ENCODE peak calls at places on chromosomes 5 and 9, in nine cellular contexts. One of them, this sample, is unnamed.

GRCh38 chr9:116868212-116868611 is 181.1 kb downstream of the TRIM32 start:
- DNase-seq in activated CD8-positive, alpha-beta memory T cell treated with anti-CD3 and anti-CD28 coated beads for 4 hours: no peak
- DNase-seq in adrenal gland: no peak
- DNase-seq in T47D: no peak
- DNase-seq in EH: no peak
- DNase-seq in activated T-cell treated with anti-CD3 and anti-CD28 coated beads, Interleukin-2, amount 50 U/mL, for 48 hours: no peak
- DNase-seq in skeletal muscle cell: no peak
- DNase-seq in HEK293T: no peak
- DNase-seq in mucosa of gallbladder: peak
- DNase-seq in this sample: no peak

GRCh38 chr5:180424094-180424493 is 70.1 kb upstream of the CNOT6 start:
- DNase-seq in activated CD8-positive, alpha-beta memory T cell treated with anti-CD3 and anti-CD28 coated beads for 4 hours: no peak
- DNase-seq in adrenal gland: no peak
- DNase-seq in T47D: no peak
- DNase-seq in EH: no peak
- DNase-seq in activated T-cell treated with anti-CD3 and anti-CD28 coated beads, Interleukin-2, amount 50 U/mL, for 48 hours: no peak
- DNase-seq in skeletal muscle cell: no peak
- DNase-seq in HEK293T: no peak
- DNase-seq in mucosa of gallbladder: no peak
- DNase-seq in this sample: no peak

GRCh38 chr5:124888050-124888506 is 141.6 kb upstream of the ZNF608 start:
- DNase-seq in activated CD8-positive, alpha-beta memory T cell treated with anti-CD3 and anti-CD28 coated beads for 4 hours: no peak
- DNase-seq in adrenal gland: no peak
- DNase-seq in T47D: no peak
- DNase-seq in EH: no peak
- DNase-seq in activated T-cell treated with anti-CD3 and anti-CD28 coated beads, Interleukin-2, amount 50 U/mL, for 48 hours: no peak
- DNase-seq in skeletal muscle cell: no peak
- DNase-seq in HEK293T: peak
- DNase-seq in mucosa of gallbladder: no peak
- DNase-seq in this sample: no peak

GRCh38 chr5:135565691-135566421 is 12.9 kb downstream of the CXCL14 start:
- DNase-seq in activated CD8-positive, alpha-beta memory T cell treated with anti-CD3 and anti-CD28 coated beads for 4 hours: peak
- DNase-seq in adrenal gland: peak
- DNase-seq in T47D: peak
- DNase-seq in EH: peak
- DNase-seq in activated T-cell treated with anti-CD3 and anti-CD28 coated beads, Interleukin-2, amount 50 U/mL, for 48 hours: peak
- DNase-seq in skeletal muscle cell: no peak
- DNase-seq in HEK293T: peak
- DNase-seq in mucosa of gallbladder: peak
- DNase-seq in this sample: peak

GRCh38 chr9:120040896-120041295 is 539.1 kb downstream of the CDK5RAP2 start:
- DNase-seq in activated CD8-positive, alpha-beta memory T cell treated with anti-CD3 and anti-CD28 coated beads for 4 hours: no peak
- DNase-seq in adrenal gland: no peak
- DNase-seq in T47D: no peak
- DNase-seq in EH: no peak
- DNase-seq in activated T-cell treated with anti-CD3 and anti-CD28 coated beads, Interleukin-2, amount 50 U/mL, for 48 hours: no peak
- DNase-seq in skeletal muscle cell: no peak
- DNase-seq in HEK293T: no peak
- DNase-seq in mucosa of gallbladder: no peak
- DNase-seq in this sample: no peak

GRCh38 chr5:95822408-95823240 is at the start of gene GLRX:
- DNase-seq in activated CD8-positive, alpha-beta memory T cell treated with anti-CD3 and anti-CD28 coated beads for 4 hours: no peak
- DNase-seq in adrenal gland: peak
- DNase-seq in T47D: peak
- DNase-seq in EH: peak
- DNase-seq in activated T-cell treated with anti-CD3 and anti-CD28 coated beads, Interleukin-2, amount 50 U/mL, for 48 hours: peak
- DNase-seq in skeletal muscle cell: peak
- DNase-seq in HEK293T: peak
- DNase-seq in mucosa of gallbladder: peak
- DNase-seq in this sample: peak

GRCh38 chr9:128503870-128504269 is 649 bp upstream of the GLE1 start:
- DNase-seq in activated CD8-positive, alpha-beta memory T cell treated with anti-CD3 and anti-CD28 coated beads for 4 hours: no peak
- DNase-seq in adrenal gland: peak
- DNase-seq in T47D: no peak
- DNase-seq in EH: peak
- DNase-seq in activated T-cell treated with anti-CD3 and anti-CD28 coated beads, Interleukin-2, amount 50 U/mL, for 48 hours: no peak
- DNase-seq in skeletal muscle cell: no peak
- DNase-seq in HEK293T: no peak
- DNase-seq in mucosa of gallbladder: no peak
- DNase-seq in this sample: no peak

GRCh38 chr5:151021771-151022170 is 1.4 kb downstream of the GPX3 start:
- DNase-seq in activated CD8-positive, alpha-beta memory T cell treated with anti-CD3 and anti-CD28 coated beads for 4 hours: no peak
- DNase-seq in adrenal gland: no peak
- DNase-seq in T47D: no peak
- DNase-seq in EH: no peak
- DNase-seq in activated T-cell treated with anti-CD3 and anti-CD28 coated beads, Interleukin-2, amount 50 U/mL, for 48 hours: no peak
- DNase-seq in skeletal muscle cell: no peak
- DNase-seq in HEK293T: no peak
- DNase-seq in mucosa of gallbladder: no peak
- DNase-seq in this sample: no peak

GRCh38 chr9:112378441-112379176 is 1.3 kb upstream of the HSDL2 start:
- DNase-seq in activated CD8-positive, alpha-beta memory T cell treated with anti-CD3 and anti-CD28 coated beads for 4 hours: no peak
- DNase-seq in adrenal gland: peak
- DNase-seq in T47D: peak
- DNase-seq in EH: peak
- DNase-seq in activated T-cell treated with anti-CD3 and anti-CD28 coated beads, Interleukin-2, amount 50 U/mL, for 48 hours: peak
- DNase-seq in skeletal muscle cell: no peak
- DNase-seq in HEK293T: no peak
- DNase-seq in mucosa of gallbladder: no peak
- DNase-seq in this sample: no peak